ENCODE peak calls at places on chromosome 2, in six cellular contexts. P, L, U, A, W and Z are unnamed samples.

GRCh38 chr2:28296904-28297303 is 95.8 kb upstream of the FOSL2 start:
- DNase-seq in P (no peak), L (no peak), U (no peak), A (no peak), W (no peak), Z (no peak)

GRCh38 chr2:144495227-144495933 is 24.5 kb downstream of the ZEB2 start:
- DNase-seq in P (no peak), L (no peak), U (no peak), A (no peak), W (no peak), Z (no peak)

GRCh38 chr2:191818725-191819333 is 28.1 kb downstream of the CAVIN2 start:
- DNase-seq in P (no peak), L (peak; percentile 24), U (no peak), A (no peak), W (no peak), Z (no peak)

GRCh38 chr2:37720533-37721218 is 49.2 kb upstream of the CDC42EP3 start:
- DNase-seq in P (no peak), L (peak; percentile 77), U (no peak), A (no peak), W (no peak), Z (no peak)

GRCh38 chr2:190404487-190404886 is 3.7 kb upstream of the MFSD6 start:
- DNase-seq in P (no peak), L (no peak), U (no peak), A (no peak), W (no peak), Z (no peak)

GRCh38 chr2:100008960-100009359 is 133.4 kb downstream of the AFF3 start:
- DNase-seq in P (no peak), L (no peak), U (no peak), A (no peak), W (no peak), Z (no peak)

GRCh38 chr2:128027278-128027800 is 520 bp downstream of the SAP130 start:
- DNase-seq in P (peak; percentile 98), L (peak; percentile 99), U (peak; percentile 98), A (peak; percentile 99), W (peak; percentile 99), Z (peak; percentile 99)

GRCh38 chr2:132668189-132668833 is 1.7 kb downstream of the LYPD1 start:
- DNase-seq in P (no peak), L (peak; percentile 45), U (peak; percentile 74), A (peak; percentile 55), W (no peak), Z (no peak)

GRCh38 chr2:181658444-181658843 is 1.5 kb upstream of the CERKL start:
- DNase-seq in P (no peak), L (no peak), U (no peak), A (no peak), W (no peak), Z (no peak)

GRCh38 chr2:179302764-179303561 is 38.3 kb upstream of the SESTD1 start:
- DNase-seq in P (no peak), L (peak; percentile 48), U (no peak), A (no peak), W (no peak), Z (no peak)

GRCh38 chr2:13560322-13560721 is 843.6 kb downstream of the TRIB2 start:
- DNase-seq in P (no peak), L (no peak), U (no peak), A (no peak), W (no peak), Z (no peak)

GRCh38 chr2:240565267-240566202 is 2.7 kb upstream of the RNPEPL1 start:
- DNase-seq in P (peak; percentile 69), L (peak; percentile 78), U (peak; percentile 12), A (peak; percentile 8), W (peak; percentile 88), Z (peak; percentile 71)

GRCh38 chr2:61537590-61538178 is 472 bp downstream of the XPO1 start:
- DNase-seq in P (no peak), L (peak; percentile 24), U (no peak), A (no peak), W (no peak), Z (no peak)

GRCh38 chr2:173989160-173989885 is 24.1 kb upstream of the SP3 start:
- DNase-seq in P (no peak), L (no peak), U (no peak), A (no peak), W (no peak), Z (no peak)

GRCh38 chr2:230864605-230865323 is at the start of gene ITM2C:
- DNase-seq in P (peak; percentile 93), L (peak; percentile 19), U (peak; percentile 82), A (peak; percentile 82), W (peak; percentile 69), Z (peak; percentile 91)

GRCh38 chr2:6031165-6031867 is 339.1 kb downstream of the SOX11 start:
- DNase-seq in P (no peak), L (no peak), U (no peak), A (no peak), W (no peak), Z (no peak)

GRCh38 chr2:216236486-216236885 is 127.3 kb downstream of the XRCC5 start:
- DNase-seq in P (no peak), L (no peak), U (no peak), A (no peak), W (no peak), Z (no peak)

GRCh38 chr2:103401621-103402020 is 639.8 kb downstream of the TMEM182 start:
- DNase-seq in P (no peak), L (no peak), U (peak; percentile 5), A (peak; percentile 73), W (no peak), Z (no peak)

GRCh38 chr2:75525434-75526308 is 35.1 kb downstream of the EVA1A start:
- DNase-seq in P (no peak), L (no peak), U (no peak), A (no peak), W (no peak), Z (no peak)

GRCh38 chr2:210707900-210708299 is 151.5 kb downstream of the CPS1 start:
- DNase-seq in P (no peak), L (no peak), U (no peak), A (no peak), W (no peak), Z (no peak)

DNA sequence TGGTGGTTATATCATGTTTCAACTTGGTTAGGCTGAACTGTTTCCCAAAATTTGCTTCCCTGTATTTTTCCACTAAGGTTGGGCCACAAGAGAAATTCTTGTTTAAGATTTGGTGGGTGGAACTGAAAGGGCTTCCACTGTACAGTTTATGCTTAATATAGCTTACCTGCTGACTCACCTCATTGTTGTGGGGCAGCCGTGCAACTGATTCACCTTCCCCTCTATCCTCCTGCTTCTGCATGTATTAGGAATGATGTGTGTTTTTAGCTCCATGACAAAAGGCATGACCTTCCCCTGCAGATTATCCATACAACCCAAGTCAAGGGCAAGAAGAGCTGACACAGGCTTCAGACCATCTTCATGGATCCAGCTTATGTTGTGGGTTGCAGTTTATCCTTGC is 98.4 kb upstream of the GULP1 start:
- DNase-seq in P (no peak), L (no peak), U (no peak), A (no peak), W (no peak), Z (no peak)
- TF ChIP-seq CTCF in P (no peak), L (no peak), U (no peak), A (no peak), W (no peak), Z (no peak)

GRCh38 chr2:199940373-199940772 is 14.9 kb downstream of the TYW5 start:
- DNase-seq in P (no peak), L (peak; percentile 31), U (no peak), A (no peak), W (no peak), Z (no peak)
- TF ChIP-seq CTCF in P (peak; percentile 35), L (no peak), U (no peak), A (peak; percentile 62), W (no peak), Z (peak; percentile 43)

GRCh38 chr2:217887841-217888665 is 114.7 kb downstream of the TNS1 start:
- DNase-seq in P (no peak), L (peak; percentile 79), U (no peak), A (no peak), W (no peak), Z (no peak)

GRCh38 chr2:217892560-217892959 is 110.2 kb downstream of the TNS1 start:
- DNase-seq in P (no peak), L (no peak), U (no peak), A (no peak), W (no peak), Z (no peak)

GRCh38 chr2:217889656-217890055 is 113.1 kb downstream of the TNS1 start:
- DNase-seq in P (no peak), L (no peak), U (no peak), A (no peak), W (no peak), Z (no peak)

GRCh38 chr2:217893440-217893839 is 109.4 kb downstream of the TNS1 start:
- DNase-seq in P (no peak), L (no peak), U (no peak), A (no peak), W (no peak), Z (no peak)

DNA sequence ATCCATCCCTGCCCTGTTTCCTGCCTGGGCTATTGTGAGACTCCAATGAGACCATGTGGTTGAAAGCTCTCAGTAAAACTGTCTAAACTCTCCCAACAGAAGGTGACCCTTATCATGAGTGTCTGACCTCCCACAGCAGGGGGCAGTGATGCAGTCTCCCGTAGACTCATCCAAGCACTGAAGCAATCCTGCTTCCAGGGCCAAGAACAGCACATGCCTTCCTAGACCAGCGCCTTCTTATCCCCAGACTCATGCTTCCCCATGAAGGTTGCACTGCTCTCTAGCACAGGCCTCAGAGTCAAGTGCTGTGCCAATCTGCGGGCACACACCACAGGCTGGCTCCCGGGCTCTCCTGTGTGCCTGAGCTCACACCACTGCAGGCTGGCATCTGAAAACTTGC is 112.3 kb downstream of the TNS1 start:
- DNase-seq in P (no peak), L (peak; percentile 63), U (peak; percentile 56), A (peak; percentile 51), W (no peak), Z (no peak)
- TF ChIP-seq CTCF in P (no peak), L (no peak), U (peak; percentile 30), A (no peak), W (no peak), Z (no peak)

GRCh38 chr2:219419331-219420197 is 1.4 kb downstream of the DES start:
- DNase-seq in P (no peak), L (no peak), U (no peak), A (no peak), W (no peak), Z (no peak)

GRCh38 chr2:219417374-219417773 is 803 bp upstream of the DES start:
- DNase-seq in P (no peak), L (no peak), U (no peak), A (no peak), W (no peak), Z (no peak)

GRCh38 chr2:219418155-219418569 is at the start of gene DES:
- DNase-seq in P (no peak), L (no peak), U (peak; percentile 43), A (no peak), W (no peak), Z (no peak)

GRCh38 chr2:219416938-219417337 is 1.2 kb upstream of the DES start:
- DNase-seq in P (no peak), L (no peak), U (no peak), A (no peak), W (no peak), Z (no peak)

DNA sequence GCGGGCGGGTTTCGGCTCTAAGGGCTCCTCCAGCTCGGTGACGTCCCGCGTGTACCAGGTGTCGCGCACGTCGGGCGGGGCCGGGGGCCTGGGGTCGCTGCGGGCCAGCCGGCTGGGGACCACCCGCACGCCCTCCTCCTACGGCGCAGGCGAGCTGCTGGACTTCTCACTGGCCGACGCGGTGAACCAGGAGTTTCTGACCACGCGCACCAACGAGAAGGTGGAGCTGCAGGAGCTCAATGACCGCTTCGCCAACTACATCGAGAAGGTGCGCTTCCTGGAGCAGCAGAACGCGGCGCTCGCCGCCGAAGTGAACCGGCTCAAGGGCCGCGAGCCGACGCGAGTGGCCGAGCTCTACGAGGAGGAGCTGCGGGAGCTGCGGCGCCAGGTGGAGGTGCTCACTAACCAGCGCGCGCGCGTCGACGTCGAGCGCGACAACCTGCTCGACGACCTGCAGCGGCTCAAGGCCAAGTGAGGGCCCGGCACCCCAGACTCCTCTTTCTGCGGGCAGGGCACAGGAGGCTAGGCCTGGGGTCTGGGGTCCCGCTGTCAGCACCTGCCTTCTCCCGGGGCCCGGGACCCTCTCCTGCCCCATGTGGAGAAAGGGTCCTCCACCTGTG is 503 bp downstream of the DES start:
- DNase-seq in P (no peak), L (no peak), U (peak; percentile 40), A (no peak), W (no peak), Z (no peak)
- TF ChIP-seq CTCF in P (no peak), L (no peak), U (no peak), A (no peak), W (no peak), Z (no peak)